ENCODE peak calls at places on chromosomes 3 and 15, in five cellular contexts. One of them, this sample, is unnamed.

GRCh38 chr3:43872901-43873300 is 182.2 kb downstream of the ABHD5 start:
- DNase-seq in H9: peak
- DNase-seq in H1: peak
- DNase-seq in trophoblast cell: no peak
- DNase-seq in mesenchymal stem cell: peak
- DNase-seq in this sample: no peak

GRCh38 chr3:28673438-28673837 is 324.8 kb upstream of the AZI2 start:
- DNase-seq in H1: no peak
- DNase-seq in trophoblast cell: no peak
- DNase-seq in mesenchymal stem cell: no peak
- DNase-seq in H9: no peak
- DNase-seq in this sample: no peak

GRCh38 chr3:125556314-125556713 is 36.3 kb upstream of the SNX4 start:
- DNase-seq in H1: no peak
- DNase-seq in trophoblast cell: peak
- DNase-seq in mesenchymal stem cell: peak
- DNase-seq in H9: no peak
- DNase-seq in this sample: no peak

GRCh38 chr3:170228093-170228766 is 6.0 kb downstream of the PRKCI start:
- DNase-seq in mesenchymal stem cell: peak
- DNase-seq in trophoblast cell: peak
- DNase-seq in H1: no peak
- DNase-seq in H9: no peak
- DNase-seq in this sample: no peak

GRCh38 chr15:99644913-99645549 is 79.2 kb downstream of the MEF2A start:
- DNase-seq in trophoblast cell: no peak
- DNase-seq in mesenchymal stem cell: no peak
- DNase-seq in H9: no peak
- DNase-seq in H1: no peak
- DNase-seq in this sample: no peak

GRCh38 chr3:150945226-150945625 is 27.3 kb downstream of the CLRN1 start:
- DNase-seq in trophoblast cell: no peak
- DNase-seq in mesenchymal stem cell: peak
- DNase-seq in H1: no peak
- DNase-seq in H9: no peak
- DNase-seq in this sample: no peak

GRCh38 chr15:31269961-31270575 is 56.6 kb upstream of the KLF13 start:
- DNase-seq in mesenchymal stem cell: no peak
- DNase-seq in H9: no peak
- DNase-seq in H1: no peak
- DNase-seq in trophoblast cell: no peak
- DNase-seq in this sample: no peak

GRCh38 chr3:159499031-159499793 is 489.4 kb upstream of the IL12A start:
- DNase-seq in H1: no peak
- DNase-seq in mesenchymal stem cell: peak
- DNase-seq in trophoblast cell: peak
- DNase-seq in H9: no peak
- DNase-seq in this sample: no peak

GRCh38 chr15:95799286-95800187 is 531.0 kb upstream of the NR2F2 start:
- DNase-seq in H1: no peak
- DNase-seq in H9: no peak
- DNase-seq in mesenchymal stem cell: peak
- DNase-seq in trophoblast cell: no peak
- DNase-seq in this sample: no peak

GRCh38 chr15:28977377-28978010 is 91.7 kb downstream of the APBA2 start:
- DNase-seq in H9: no peak
- DNase-seq in H1: no peak
- DNase-seq in trophoblast cell: peak
- DNase-seq in mesenchymal stem cell: peak
- DNase-seq in this sample: no peak

GRCh38 chr15:68055224-68055705 is 1.1 kb downstream of the PIAS1 start:
- DNase-seq in mesenchymal stem cell: peak
- DNase-seq in H1: no peak
- DNase-seq in trophoblast cell: no peak
- DNase-seq in H9: no peak
- DNase-seq in this sample: no peak

GRCh38 chr3:136728918-136729317 is 23.3 kb downstream of the STAG1 start:
- DNase-seq in trophoblast cell: no peak
- DNase-seq in mesenchymal stem cell: peak
- DNase-seq in H1: no peak
- DNase-seq in H9: peak
- DNase-seq in this sample: no peak

GRCh38 chr3:53554559-53555511 is 60.4 kb downstream of the CACNA1D start:
- DNase-seq in H9: no peak
- DNase-seq in trophoblast cell: no peak
- DNase-seq in mesenchymal stem cell: no peak
- DNase-seq in H1: no peak
- DNase-seq in this sample: no peak

GRCh38 chr3:157918402-157918801 is 187.8 kb downstream of the SHOX2 start:
- DNase-seq in H1: no peak
- DNase-seq in trophoblast cell: no peak
- DNase-seq in H9: no peak
- DNase-seq in mesenchymal stem cell: no peak
- DNase-seq in this sample: no peak

GRCh38 chr15:23483821-23484299 is 36.8 kb upstream of the GOLGA6L2 start:
- DNase-seq in trophoblast cell: peak
- DNase-seq in H9: no peak
- DNase-seq in H1: no peak
- DNase-seq in mesenchymal stem cell: no peak
- DNase-seq in this sample: no peak

GRCh38 chr3:12992629-12993021 is 80.6 kb downstream of the IQSEC1 start:
- DNase-seq in mesenchymal stem cell: no peak
- DNase-seq in H9: no peak
- DNase-seq in trophoblast cell: no peak
- DNase-seq in H1: no peak
- DNase-seq in this sample: no peak

GRCh38 chr3:179067839-179068238 is 3.8 kb downstream of the ZMAT3 start:
- DNase-seq in H9: no peak
- DNase-seq in mesenchymal stem cell: no peak
- DNase-seq in H1: no peak
- DNase-seq in trophoblast cell: no peak
- DNase-seq in this sample: no peak

GRCh38 chr15:39714251-39714650 is 68.4 kb downstream of the FSIP1 start:
- DNase-seq in H9: no peak
- DNase-seq in H1: no peak
- DNase-seq in trophoblast cell: no peak
- DNase-seq in mesenchymal stem cell: no peak
- DNase-seq in this sample: no peak

GRCh38 chr3:73413619-73414018 is 211.1 kb downstream of the PDZRN3 start:
- DNase-seq in mesenchymal stem cell: no peak
- DNase-seq in H1: no peak
- DNase-seq in trophoblast cell: no peak
- DNase-seq in H9: no peak
- DNase-seq in this sample: no peak

GRCh38 chr15:56014685-56015084 is 21.3 kb upstream of the NEDD4 start:
- DNase-seq in H1: no peak
- DNase-seq in H9: no peak
- DNase-seq in mesenchymal stem cell: no peak
- DNase-seq in trophoblast cell: no peak
- DNase-seq in this sample: no peak

GRCh38 chr3:48678056-48678455 is 7.7 kb downstream of the NCKIPSD start:
- DNase-seq in mesenchymal stem cell: peak
- DNase-seq in H9: no peak
- DNase-seq in trophoblast cell: no peak
- DNase-seq in H1: no peak
- DNase-seq in this sample: no peak

GRCh38 chr15:60674704-60675405 is 195.9 kb upstream of the ICE2 start:
- DNase-seq in H1: no peak
- DNase-seq in H9: no peak
- DNase-seq in mesenchymal stem cell: peak
- DNase-seq in trophoblast cell: no peak
- DNase-seq in this sample: no peak

GRCh38 chr3:65146149-65146548 is 458.3 kb upstream of the ADAMTS9 start:
- DNase-seq in H1: peak
- DNase-seq in H9: peak
- DNase-seq in mesenchymal stem cell: peak
- DNase-seq in trophoblast cell: peak
- DNase-seq in this sample: no peak

GRCh38 chr3:107981471-107982111 is 109.2 kb downstream of the CD47 start:
- DNase-seq in H1: no peak
- DNase-seq in mesenchymal stem cell: no peak
- DNase-seq in H9: peak
- DNase-seq in trophoblast cell: peak
- DNase-seq in this sample: no peak

GRCh38 chr3:39166134-39166710 is 12.8 kb upstream of the CSRNP1 start:
- DNase-seq in mesenchymal stem cell: peak
- DNase-seq in H1: no peak
- DNase-seq in H9: no peak
- DNase-seq in trophoblast cell: peak
- DNase-seq in this sample: no peak

GRCh38 chr3:12227833-12228232 is 61.0 kb upstream of the PPARG start:
- DNase-seq in mesenchymal stem cell: peak
- DNase-seq in trophoblast cell: peak
- DNase-seq in H1: no peak
- DNase-seq in H9: no peak
- DNase-seq in this sample: no peak

GRCh38 chr15:56913670-56914069 is 4.8 kb upstream of the TCF12 start:
- DNase-seq in mesenchymal stem cell: no peak
- DNase-seq in H9: no peak
- DNase-seq in H1: no peak
- DNase-seq in trophoblast cell: no peak
- DNase-seq in this sample: no peak

GRCh38 chr15:60370105-60370803 is 27.5 kb downstream of the ANXA2 start:
- DNase-seq in trophoblast cell: no peak
- DNase-seq in H1: no peak
- DNase-seq in H9: no peak
- DNase-seq in mesenchymal stem cell: peak
- DNase-seq in this sample: no peak

GRCh38 chr15:98785796-98786581 is 137.7 kb downstream of the IGF1R start:
- DNase-seq in H1: no peak
- DNase-seq in trophoblast cell: no peak
- DNase-seq in H9: no peak
- DNase-seq in mesenchymal stem cell: no peak
- DNase-seq in this sample: peak

GRCh38 chr15:76585573-76585892 is 249.0 kb downstream of the ISL2 start:
- DNase-seq in H1: no peak
- DNase-seq in H9: no peak
- DNase-seq in mesenchymal stem cell: no peak
- DNase-seq in trophoblast cell: no peak
- DNase-seq in this sample: no peak

GRCh38 chr3:79329154-79329553 is 438.6 kb downstream of the ROBO1 start:
- DNase-seq in mesenchymal stem cell: no peak
- DNase-seq in H1: no peak
- DNase-seq in trophoblast cell: no peak
- DNase-seq in H9: no peak
- DNase-seq in this sample: no peak

GRCh38 chr15:31365032-31365654 is 38.5 kb downstream of the KLF13 start:
- DNase-seq in mesenchymal stem cell: no peak
- DNase-seq in trophoblast cell: no peak
- DNase-seq in H9: no peak
- DNase-seq in H1: no peak
- DNase-seq in this sample: no peak

GRCh38 chr3:112871735-112872134 is 25.1 kb upstream of the CD200R1L start:
- DNase-seq in trophoblast cell: no peak
- DNase-seq in H1: no peak
- DNase-seq in mesenchymal stem cell: no peak
- DNase-seq in H9: no peak
- DNase-seq in this sample: no peak

GRCh38 chr3:101824691-101825090 is 24.6 kb upstream of the NFKBIZ start:
- DNase-seq in trophoblast cell: no peak
- DNase-seq in H9: no peak
- DNase-seq in H1: no peak
- DNase-seq in mesenchymal stem cell: no peak
- DNase-seq in this sample: no peak

GRCh38 chr3:161372321-161373260 is 1.3 kb upstream of the SPTSSB start:
- DNase-seq in H9: peak
- DNase-seq in trophoblast cell: no peak
- DNase-seq in mesenchymal stem cell: peak
- DNase-seq in H1: peak
- DNase-seq in this sample: peak

GRCh38 chr3:37905987-37906674 is 44.5 kb downstream of the CTDSPL start:
- DNase-seq in trophoblast cell: no peak
- DNase-seq in mesenchymal stem cell: peak
- DNase-seq in H1: no peak
- DNase-seq in H9: no peak
- DNase-seq in this sample: no peak
- H3K9ac ChIP-seq in trophoblast cell: no peak
- H3K9ac ChIP-seq in mesenchymal stem cell: no peak
- H3K9ac ChIP-seq in H1: no peak
- H3K9ac ChIP-seq in H9: no peak
- H3K9ac ChIP-seq in this sample: no peak

GRCh38 chr3:52090620-52091468 is 34.5 kb upstream of the DUSP7 start:
- DNase-seq in trophoblast cell: no peak
- DNase-seq in mesenchymal stem cell: peak
- DNase-seq in H9: no peak
- DNase-seq in H1: no peak
- DNase-seq in this sample: peak
- H3K18ac ChIP-seq in trophoblast cell: peak
- H3K18ac ChIP-seq in mesenchymal stem cell: peak
- H3K18ac ChIP-seq in H9: no peak
- H3K18ac ChIP-seq in H1: no peak
- H3K18ac ChIP-seq in this sample: peak

DNA sequence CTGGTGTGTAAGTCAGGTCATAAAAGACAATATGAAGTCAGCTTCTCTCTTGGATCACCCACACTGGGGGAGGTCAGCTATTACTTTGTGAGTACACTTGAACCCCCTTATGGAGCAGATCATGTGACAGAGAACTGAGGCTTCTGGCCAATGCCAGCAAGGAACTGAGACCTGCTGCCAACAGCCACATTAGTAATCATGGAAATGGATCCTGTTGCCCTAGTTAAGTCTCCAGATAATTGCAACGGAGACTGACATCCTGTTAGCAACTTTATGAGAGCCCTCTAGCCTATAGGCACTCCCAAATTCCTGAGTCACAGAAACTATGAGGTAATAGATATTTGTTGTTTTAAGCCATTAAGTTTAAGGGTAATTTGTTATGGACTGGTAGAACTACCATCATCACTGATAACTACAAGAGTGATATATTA is 110.4 kb upstream of the GMNC start:
- DNase-seq in mesenchymal stem cell: peak
- DNase-seq in trophoblast cell: no peak
- DNase-seq in H9: no peak
- DNase-seq in H1: no peak
- DNase-seq in this sample: no peak
- H2BK12ac ChIP-seq in mesenchymal stem cell: no peak
- H2BK12ac ChIP-seq in trophoblast cell: no peak
- H2BK12ac ChIP-seq in H9: no peak
- H2BK12ac ChIP-seq in H1: no peak
- H2BK12ac ChIP-seq in this sample: no peak

GRCh38 chr15:41334293-41335120 is 1.8 kb downstream of the NUSAP1 start:
- DNase-seq in H1: no peak
- DNase-seq in H9: no peak
- DNase-seq in mesenchymal stem cell: no peak
- DNase-seq in trophoblast cell: no peak
- DNase-seq in this sample: no peak
- H3K9ac ChIP-seq in H1: no peak
- H3K9ac ChIP-seq in H9: no peak
- H3K9ac ChIP-seq in mesenchymal stem cell: no peak
- H3K9ac ChIP-seq in trophoblast cell: no peak
- H3K9ac ChIP-seq in this sample: no peak

This sample was measured in neuronal stem cell.